ENCODE peak calls at places on chromosomes 12 and 14, in eight cellular contexts. F is brain microvascular endothelial cell; R is CD8-positive, alpha-beta T cell; M is lower lobe of right lung; O is memory B cell; A is esophagus squamous epithelium; J is stimulated activated CD8-positive, alpha-beta memory T cell treated with anti-CD3 and anti-CD28 coated beads, Interleukin-4, amount 100 ng/mL, for 24 hours; X is M059J. B is an unnamed sample.

GRCh38 chr12:80241576-80242273 is 142.4 kb downstream of the OTOGL start:
- DNase-seq in A (no peak), O (no peak), R (no peak), J (no peak), X (peak), M (no peak), F (peak), B (no peak)

GRCh38 chr12:4763549-4763948 is 43.3 kb downstream of the GALNT8 start:
- DNase-seq in O (no peak), X (no peak), A (no peak), F (no peak), M (no peak), J (no peak), R (peak), B (peak)

GRCh38 chr12:10293570-10294227 is 14.0 kb upstream of the KLRD1 start:
- DNase-seq in O (no peak), X (no peak), J (no peak), M (no peak), R (peak), A (no peak), F (no peak), B (no peak)

GRCh38 chr14:84591827-84592540 is 938.0 kb upstream of the FLRT2 start:
- DNase-seq in F (no peak), M (no peak), R (no peak), O (no peak), X (no peak), J (no peak), A (no peak), B (no peak)

GRCh38 chr12:132140501-132140900 is 3.6 kb downstream of the DDX51 start:
- DNase-seq in O (no peak), R (no peak), X (no peak), A (no peak), J (no peak), F (no peak), M (no peak), B (no peak)

GRCh38 chr14:90544971-90545370 is 148.1 kb downstream of the CALM1 start:
- DNase-seq in X (no peak), J (no peak), M (peak), O (no peak), F (no peak), R (no peak), A (no peak), B (no peak)

GRCh38 chr12:54352891-54353874 is 11.1 kb downstream of the GPR84 start:
- DNase-seq in F (no peak), A (no peak), R (no peak), J (no peak), X (peak), M (no peak), O (no peak), B (peak)

GRCh38 chr12:67391656-67392055 is 122.5 kb downstream of the CAND1 start:
- DNase-seq in O (no peak), X (no peak), R (no peak), A (no peak), F (no peak), M (no peak), J (no peak), B (no peak)

GRCh38 chr12:94791933-94792332 is 141.6 kb upstream of the TMCC3 start:
- DNase-seq in J (no peak), O (no peak), X (no peak), F (no peak), A (no peak), M (no peak), R (no peak), B (no peak)

GRCh38 chr14:77593501-77593911 is 22.9 kb downstream of the SPTLC2 start:
- DNase-seq in J (no peak), O (no peak), M (no peak), X (peak), A (no peak), R (no peak), F (no peak), B (no peak)